ENCODE peak calls at places on chromosomes 13 and 19, in ten cellular contexts. One of them, this sample, is unnamed.

GRCh38 chr13:111577956-111578595 is 257.6 kb downstream of the TEX29 start:
- DNase-seq in PC-3: no peak
- DNase-seq in aorta: no peak
- DNase-seq in cardiac muscle cell: no peak
- DNase-seq in heart left ventricle: no peak
- DNase-seq in HCT116: no peak
- DNase-seq in thoracic aorta: no peak
- DNase-seq in CD4-positive, CD25-positive, alpha-beta regulatory T cell: no peak
- DNase-seq in left ventricle myocardium inferior: no peak
- DNase-seq in pancreas: peak; percentile 6
- DNase-seq in this sample: no peak

GRCh38 chr13:26867451-26868067 is 107.0 kb upstream of the GPR12 start:
- DNase-seq in PC-3: peak; percentile 38
- DNase-seq in aorta: no peak
- DNase-seq in cardiac muscle cell: peak; percentile 70
- DNase-seq in heart left ventricle: no peak
- DNase-seq in HCT116: no peak
- DNase-seq in thoracic aorta: no peak
- DNase-seq in CD4-positive, CD25-positive, alpha-beta regulatory T cell: peak; percentile 7
- DNase-seq in left ventricle myocardium inferior: no peak
- DNase-seq in pancreas: no peak
- DNase-seq in this sample: no peak

GRCh38 chr13:27975579-27976361 is 6.7 kb upstream of the CDX2 start:
- DNase-seq in PC-3: no peak
- DNase-seq in aorta: no peak
- DNase-seq in cardiac muscle cell: no peak
- DNase-seq in heart left ventricle: no peak
- DNase-seq in HCT116: no peak
- DNase-seq in thoracic aorta: no peak
- DNase-seq in CD4-positive, CD25-positive, alpha-beta regulatory T cell: no peak
- DNase-seq in left ventricle myocardium inferior: no peak
- DNase-seq in pancreas: no peak
- DNase-seq in this sample: no peak

GRCh38 chr19:6498294-6499036 is 3.6 kb downstream of the TUBB4A start:
- DNase-seq in PC-3: no peak
- DNase-seq in aorta: no peak
- DNase-seq in cardiac muscle cell: no peak
- DNase-seq in heart left ventricle: no peak
- DNase-seq in HCT116: no peak
- DNase-seq in thoracic aorta: no peak
- DNase-seq in CD4-positive, CD25-positive, alpha-beta regulatory T cell: no peak
- DNase-seq in left ventricle myocardium inferior: no peak
- DNase-seq in pancreas: no peak
- DNase-seq in this sample: no peak

GRCh38 chr13:26494591-26494990 is 62.9 kb upstream of the WASF3 start:
- DNase-seq in PC-3: no peak
- DNase-seq in aorta: no peak
- DNase-seq in cardiac muscle cell: no peak
- DNase-seq in heart left ventricle: no peak
- DNase-seq in HCT116: no peak
- DNase-seq in thoracic aorta: no peak
- DNase-seq in CD4-positive, CD25-positive, alpha-beta regulatory T cell: no peak
- DNase-seq in left ventricle myocardium inferior: no peak
- DNase-seq in pancreas: no peak
- DNase-seq in this sample: no peak

GRCh38 chr19:19185853-19186728 is 5.9 kb downstream of the BORCS8 start:
- DNase-seq in PC-3: peak; percentile 57
- DNase-seq in aorta: no peak
- DNase-seq in cardiac muscle cell: peak; percentile 56
- DNase-seq in heart left ventricle: no peak
- DNase-seq in HCT116: peak; percentile 50
- DNase-seq in thoracic aorta: no peak
- DNase-seq in CD4-positive, CD25-positive, alpha-beta regulatory T cell: peak; percentile 69
- DNase-seq in left ventricle myocardium inferior: no peak
- DNase-seq in pancreas: no peak
- DNase-seq in this sample: peak; percentile 88

GRCh38 chr19:11256189-11256588 is 6.1 kb downstream of the DOCK6 start:
- DNase-seq in PC-3: no peak
- DNase-seq in aorta: no peak
- DNase-seq in cardiac muscle cell: no peak
- DNase-seq in heart left ventricle: peak; percentile 84
- DNase-seq in HCT116: no peak
- DNase-seq in thoracic aorta: no peak
- DNase-seq in CD4-positive, CD25-positive, alpha-beta regulatory T cell: no peak
- DNase-seq in left ventricle myocardium inferior: peak; percentile 71
- DNase-seq in pancreas: no peak
- DNase-seq in this sample: no peak

GRCh38 chr19:38508507-38508906 is 75.0 kb downstream of the RYR1 start:
- DNase-seq in PC-3: no peak
- DNase-seq in aorta: no peak
- DNase-seq in cardiac muscle cell: no peak
- DNase-seq in heart left ventricle: peak; percentile 6
- DNase-seq in HCT116: no peak
- DNase-seq in thoracic aorta: no peak
- DNase-seq in CD4-positive, CD25-positive, alpha-beta regulatory T cell: no peak
- DNase-seq in left ventricle myocardium inferior: no peak
- DNase-seq in pancreas: no peak
- DNase-seq in this sample: no peak

GRCh38 chr13:76829572-76830327 is 56.5 kb downstream of the KCTD12 start:
- DNase-seq in PC-3: no peak
- DNase-seq in aorta: peak; percentile 58
- DNase-seq in cardiac muscle cell: no peak
- DNase-seq in heart left ventricle: peak; percentile 52
- DNase-seq in HCT116: no peak
- DNase-seq in thoracic aorta: no peak
- DNase-seq in CD4-positive, CD25-positive, alpha-beta regulatory T cell: no peak
- DNase-seq in left ventricle myocardium inferior: peak; percentile 42
- DNase-seq in pancreas: no peak
- DNase-seq in this sample: no peak

GRCh38 chr19:12757544-12758274 is 6.1 kb downstream of the BEST2 start:
- DNase-seq in PC-3: peak; percentile 90
- DNase-seq in aorta: peak; percentile 83
- DNase-seq in cardiac muscle cell: peak; percentile 76
- DNase-seq in heart left ventricle: peak; percentile 85
- DNase-seq in HCT116: peak; percentile 52
- DNase-seq in thoracic aorta: no peak
- DNase-seq in CD4-positive, CD25-positive, alpha-beta regulatory T cell: peak; percentile 67
- DNase-seq in left ventricle myocardium inferior: peak; percentile 61
- DNase-seq in pancreas: peak; percentile 88
- DNase-seq in this sample: peak; percentile 88

GRCh38 chr19:49663224-49663623 is 2.4 kb downstream of the IRF3 start:
- DNase-seq in PC-3: no peak
- DNase-seq in aorta: no peak
- DNase-seq in cardiac muscle cell: no peak
- DNase-seq in heart left ventricle: no peak
- DNase-seq in HCT116: no peak
- DNase-seq in thoracic aorta: no peak
- DNase-seq in CD4-positive, CD25-positive, alpha-beta regulatory T cell: no peak
- DNase-seq in left ventricle myocardium inferior: no peak
- DNase-seq in pancreas: no peak
- DNase-seq in this sample: no peak

GRCh38 chr13:75788494-75788991 is 152.4 kb downstream of the LMO7 start:
- DNase-seq in PC-3: peak; percentile 58
- DNase-seq in aorta: no peak
- DNase-seq in cardiac muscle cell: no peak
- DNase-seq in heart left ventricle: no peak
- DNase-seq in HCT116: no peak
- DNase-seq in thoracic aorta: no peak
- DNase-seq in CD4-positive, CD25-positive, alpha-beta regulatory T cell: no peak
- DNase-seq in left ventricle myocardium inferior: no peak
- DNase-seq in pancreas: no peak
- DNase-seq in this sample: no peak

GRCh38 chr13:47215741-47216140 is 318.9 kb upstream of the HTR2A start:
- DNase-seq in PC-3: peak; percentile 86
- DNase-seq in aorta: no peak
- DNase-seq in cardiac muscle cell: no peak
- DNase-seq in heart left ventricle: no peak
- DNase-seq in HCT116: no peak
- DNase-seq in thoracic aorta: no peak
- DNase-seq in CD4-positive, CD25-positive, alpha-beta regulatory T cell: no peak
- DNase-seq in left ventricle myocardium inferior: no peak
- DNase-seq in pancreas: no peak
- DNase-seq in this sample: no peak

GRCh38 chr13:113973218-113974164 is at the start of gene C13orf46:
- DNase-seq in PC-3: no peak
- DNase-seq in aorta: peak; percentile 40
- DNase-seq in cardiac muscle cell: no peak
- DNase-seq in heart left ventricle: peak; percentile 55
- DNase-seq in HCT116: no peak
- DNase-seq in thoracic aorta: peak; percentile 1
- DNase-seq in CD4-positive, CD25-positive, alpha-beta regulatory T cell: no peak
- DNase-seq in left ventricle myocardium inferior: peak; percentile 12
- DNase-seq in pancreas: peak; percentile 49
- DNase-seq in this sample: no peak

GRCh38 chr19:4115050-4115817 is 8.7 kb downstream of the MAP2K2 start:
- DNase-seq in PC-3: no peak
- DNase-seq in aorta: peak; percentile 55
- DNase-seq in cardiac muscle cell: peak; percentile 82
- DNase-seq in heart left ventricle: no peak
- DNase-seq in HCT116: no peak
- DNase-seq in thoracic aorta: no peak
- DNase-seq in CD4-positive, CD25-positive, alpha-beta regulatory T cell: peak; percentile 93
- DNase-seq in left ventricle myocardium inferior: peak; percentile 46
- DNase-seq in pancreas: no peak
- DNase-seq in this sample: peak; percentile 72

GRCh38 chr13:102235689-102236088 is 166.2 kb downstream of the FGF14 start:
- DNase-seq in PC-3: peak; percentile 40
- DNase-seq in aorta: no peak
- DNase-seq in cardiac muscle cell: no peak
- DNase-seq in heart left ventricle: no peak
- DNase-seq in HCT116: no peak
- DNase-seq in thoracic aorta: no peak
- DNase-seq in CD4-positive, CD25-positive, alpha-beta regulatory T cell: no peak
- DNase-seq in left ventricle myocardium inferior: no peak
- DNase-seq in pancreas: no peak
- DNase-seq in this sample: no peak

GRCh38 chr13:33642374-33643065 is 175.4 kb upstream of the RFC3 start:
- DNase-seq in PC-3: peak; percentile 32
- DNase-seq in aorta: no peak
- DNase-seq in cardiac muscle cell: no peak
- DNase-seq in heart left ventricle: no peak
- DNase-seq in HCT116: no peak
- DNase-seq in thoracic aorta: no peak
- DNase-seq in CD4-positive, CD25-positive, alpha-beta regulatory T cell: no peak
- DNase-seq in left ventricle myocardium inferior: peak; percentile 39
- DNase-seq in pancreas: no peak
- DNase-seq in this sample: no peak

GRCh38 chr19:821976-822773 is 420 bp upstream of the PLPPR3 start:
- DNase-seq in PC-3: no peak
- DNase-seq in aorta: no peak
- DNase-seq in cardiac muscle cell: peak; percentile 71
- DNase-seq in heart left ventricle: no peak
- DNase-seq in HCT116: no peak
- DNase-seq in thoracic aorta: no peak
- DNase-seq in CD4-positive, CD25-positive, alpha-beta regulatory T cell: no peak
- DNase-seq in left ventricle myocardium inferior: no peak
- DNase-seq in pancreas: no peak
- DNase-seq in this sample: no peak
- H3K36me3 ChIP-seq in PC-3: no peaks in the 10 kb centered on the region
- H3K36me3 ChIP-seq in aorta: no peaks in the 10 kb centered on the region
- H3K36me3 ChIP-seq in cardiac muscle cell: no peaks in the 10 kb centered on the region
- H3K36me3 ChIP-seq in heart left ventricle: no peaks in the 10 kb centered on the region
- H3K36me3 ChIP-seq in HCT116: no peaks in the 10 kb centered on the region
- H3K36me3 ChIP-seq in thoracic aorta: no peaks in the 10 kb centered on the region
- H3K36me3 ChIP-seq in CD4-positive, CD25-positive, alpha-beta regulatory T cell: no peaks in the 10 kb centered on the region
- H3K36me3 ChIP-seq in left ventricle myocardium inferior: no peaks in the 10 kb centered on the region
- H3K36me3 ChIP-seq in pancreas: no peaks in the 10 kb centered on the region
- H3K36me3 ChIP-seq in this sample: peaks cover 4% of the 10 kb centered on the region

GRCh38 chr13:82747948-82748347 is 1134.3 kb downstream of the SLITRK1 start:
- DNase-seq in PC-3: peak; percentile 14
- DNase-seq in aorta: no peak
- DNase-seq in cardiac muscle cell: no peak
- DNase-seq in heart left ventricle: no peak
- DNase-seq in HCT116: no peak
- DNase-seq in thoracic aorta: no peak
- DNase-seq in CD4-positive, CD25-positive, alpha-beta regulatory T cell: no peak
- DNase-seq in left ventricle myocardium inferior: no peak
- DNase-seq in pancreas: no peak
- DNase-seq in this sample: no peak
- H3K27ac ChIP-seq in PC-3: no peak overlapping the region
- H3K27ac ChIP-seq in aorta: no peak overlapping the region
- H3K27ac ChIP-seq in cardiac muscle cell: no peak overlapping the region
- H3K27ac ChIP-seq in heart left ventricle: no peak overlapping the region
- H3K27ac ChIP-seq in HCT116: no peak overlapping the region
- H3K27ac ChIP-seq in thoracic aorta: no peak overlapping the region
- H3K27ac ChIP-seq in CD4-positive, CD25-positive, alpha-beta regulatory T cell: no peak overlapping the region
- H3K27ac ChIP-seq in left ventricle myocardium inferior: no peak overlapping the region
- H3K27ac ChIP-seq in pancreas: no peak overlapping the region
- H3K27ac ChIP-seq in this sample: no peak overlapping the region

DNA sequence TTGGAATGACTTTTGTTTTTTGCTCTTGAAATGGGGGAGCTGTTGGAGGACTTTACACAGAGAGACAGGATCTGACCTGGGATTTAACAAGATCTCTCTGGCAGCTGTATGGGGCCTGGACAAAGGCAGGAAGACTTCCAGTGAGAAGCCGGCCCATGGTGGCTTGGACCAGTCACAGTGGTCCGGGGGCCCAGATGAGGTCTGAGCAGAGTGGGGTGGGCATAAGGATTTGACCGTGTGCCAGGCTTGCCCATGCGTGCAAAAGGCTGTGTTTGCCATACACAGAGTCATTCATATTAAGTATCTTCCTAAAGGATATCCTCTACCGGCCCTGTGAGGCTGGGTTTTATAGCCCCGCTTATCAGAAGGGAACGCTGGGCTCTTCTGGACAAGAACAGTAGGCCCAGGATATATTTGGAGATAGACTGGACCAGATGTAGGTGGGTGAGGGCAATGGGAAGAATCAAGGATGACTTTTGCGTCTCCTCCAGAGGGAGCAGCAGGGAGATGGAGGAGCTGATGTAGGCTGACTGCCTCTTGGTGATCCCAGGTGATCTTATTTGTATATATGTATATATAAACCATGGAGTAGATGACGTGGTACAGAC is 4.1 kb downstream of the SPACA6 start:
- DNase-seq in PC-3: no peak
- DNase-seq in aorta: no peak
- DNase-seq in cardiac muscle cell: no peak
- DNase-seq in heart left ventricle: no peak
- DNase-seq in HCT116: no peak
- DNase-seq in thoracic aorta: no peak
- DNase-seq in CD4-positive, CD25-positive, alpha-beta regulatory T cell: no peak
- DNase-seq in left ventricle myocardium inferior: no peak
- DNase-seq in pancreas: no peak
- DNase-seq in this sample: no peak
- H3K36me3 ChIP-seq in PC-3: peaks cover 74% of the 10 kb centered on the region
- H3K36me3 ChIP-seq in aorta: peaks cover 3% of the 10 kb centered on the region
- H3K36me3 ChIP-seq in cardiac muscle cell: peaks cover 16% of the 10 kb centered on the region
- H3K36me3 ChIP-seq in heart left ventricle: no peaks in the 10 kb centered on the region
- H3K36me3 ChIP-seq in HCT116: peaks cover 12% of the 10 kb centered on the region
- H3K36me3 ChIP-seq in thoracic aorta: peaks cover 10% of the 10 kb centered on the region
- H3K36me3 ChIP-seq in CD4-positive, CD25-positive, alpha-beta regulatory T cell: no peaks in the 10 kb centered on the region
- H3K36me3 ChIP-seq in left ventricle myocardium inferior: peaks cover 64% of the 10 kb centered on the region
- H3K36me3 ChIP-seq in pancreas: no peaks in the 10 kb centered on the region
- H3K36me3 ChIP-seq in this sample: peaks cover 81% of the 10 kb centered on the region

DNA sequence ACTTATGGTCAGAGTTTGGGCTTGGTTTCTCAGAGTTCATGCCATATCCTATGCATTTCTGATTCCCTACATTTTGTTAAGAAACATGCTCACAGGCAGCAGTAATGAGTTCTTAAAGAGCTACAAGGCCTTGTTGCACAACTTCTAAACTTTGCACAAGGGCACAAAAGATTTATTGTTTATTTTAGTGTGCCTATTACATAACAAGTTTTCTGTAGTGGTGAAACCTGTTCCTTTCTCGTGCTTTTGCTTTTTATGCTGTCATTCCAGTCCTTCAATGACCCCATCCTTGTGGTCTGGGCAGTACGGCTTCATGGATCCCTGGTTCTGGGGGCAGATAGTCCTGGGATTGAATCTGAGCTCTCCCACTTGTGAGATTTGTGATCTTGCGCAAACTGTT is 17.8 kb downstream of the ZNF507 start:
- DNase-seq in PC-3: peak; percentile 58
- DNase-seq in aorta: no peak
- DNase-seq in cardiac muscle cell: no peak
- DNase-seq in heart left ventricle: no peak
- DNase-seq in HCT116: no peak
- DNase-seq in thoracic aorta: no peak
- DNase-seq in CD4-positive, CD25-positive, alpha-beta regulatory T cell: no peak
- DNase-seq in left ventricle myocardium inferior: no peak
- DNase-seq in pancreas: no peak
- DNase-seq in this sample: no peak
- H3K27ac ChIP-seq in PC-3: peak overlapping the region; percentile 11
- H3K27ac ChIP-seq in aorta: peak overlapping the region; percentile 93
- H3K27ac ChIP-seq in cardiac muscle cell: no peak overlapping the region
- H3K27ac ChIP-seq in heart left ventricle: peak overlapping the region; percentile 44
- H3K27ac ChIP-seq in HCT116: no peak overlapping the region
- H3K27ac ChIP-seq in thoracic aorta: peak overlapping the region; percentile 96
- H3K27ac ChIP-seq in CD4-positive, CD25-positive, alpha-beta regulatory T cell: no peak overlapping the region
- H3K27ac ChIP-seq in left ventricle myocardium inferior: peak overlapping the region; percentile 58
- H3K27ac ChIP-seq in pancreas: peak overlapping the region; percentile 53
- H3K27ac ChIP-seq in this sample: no peak overlapping the region